ENCODE peak calls at places on chromosomes 7 and 10, in ten cellular contexts. R is activated T-helper 1 cell treated with anti-CD3 and anti-CD28 coated beads, Interleukin-2, amount 50 U/mL, for 16 hours; N is GM03348; U is SW480; O is Calu3; C is NCI-H345; F is NCI-H748 treated with DMSO at 0.1 percent for 48 hours; J is T-helper 1 cell; K is CD8-positive, alpha-beta memory T cell; G is BJ. M is an unnamed sample.

GRCh38 chr7:96899108-96899507 is 106.2 kb upstream of the DLX6 start:
- DNase-seq in R (no peak), N (no peak), U (no peak), O (no peak), C (no peak), F (peak; percentile 21), J (no peak), K (no peak), G (no peak), M (no peak)

GRCh38 chr7:143416565-143417149 is 8.0 kb upstream of the EPHA1 start:
- DNase-seq in R (no peak), N (peak; percentile 75), U (peak; percentile 46), O (peak; percentile 41), C (peak; percentile 62), F (peak; percentile 58), J (no peak), K (peak; percentile 56), G (no peak), M (no peak)

GRCh38 chr7:121313793-121314676 is 14.8 kb upstream of the WNT16 start:
- DNase-seq in R (no peak), N (peak; percentile 9), U (peak; percentile 64), O (no peak), C (peak; percentile 95), F (peak; percentile 91), J (no peak), K (no peak), G (peak; percentile 19), M (peak; percentile 32)

GRCh38 chr7:32206987-32207386 is 136.8 kb upstream of the PDE1C start:
- DNase-seq in R (no peak), N (peak; percentile 34), U (peak; percentile 29), O (peak; percentile 73), C (no peak), F (no peak), J (no peak), K (no peak), G (no peak), M (no peak)

GRCh38 chr7:100720645-100721504 is 607 bp downstream of the EPO start:
- DNase-seq in R (no peak), N (no peak), U (no peak), O (no peak), C (no peak), F (no peak), J (no peak), K (no peak), G (no peak), M (no peak)

GRCh38 chr7:59079-59825 is 133.1 kb upstream of the FAM20C start:
- DNase-seq in R (no peak), N (no peak), U (no peak), O (no peak), C (no peak), F (no peak), J (no peak), K (no peak), G (no peak), M (no peak)

GRCh38 chr10:123583639-123584418 is 82.3 kb upstream of the GPR26 start:
- DNase-seq in R (no peak), N (peak; percentile 94), U (peak; percentile 56), O (peak; percentile 77), C (peak; percentile 63), F (peak; percentile 33), J (no peak), K (no peak), G (peak; percentile 41), M (peak; percentile 83)

GRCh38 chr7:110898516-110898915 is 192.4 kb upstream of the LRRN3 start:
- DNase-seq in R (no peak), N (no peak), U (no peak), O (no peak), C (no peak), F (no peak), J (no peak), K (no peak), G (peak; percentile 16), M (no peak)

GRCh38 chr10:112262556-112262955 is 20.6 kb upstream of the TECTB start:
- DNase-seq in R (no peak), N (peak; percentile 31), U (no peak), O (no peak), C (no peak), F (no peak), J (no peak), K (no peak), G (no peak), M (no peak)

GRCh38 chr7:95246935-95247370 is 77.4 kb downstream of the PON1 start:
- DNase-seq in R (no peak), N (peak; percentile 60), U (peak; percentile 85), O (peak; percentile 43), C (peak; percentile 80), F (peak; percentile 94), J (no peak), K (peak; percentile 4), G (peak; percentile 6), M (peak; percentile 76)

GRCh38 chr7:18278306-18278705 is 217.2 kb upstream of the HDAC9 start:
- DNase-seq in R (no peak), N (no peak), U (no peak), O (no peak), C (no peak), F (no peak), J (no peak), K (no peak), G (no peak), M (no peak)

GRCh38 chr7:26326211-26326610 is 34.5 kb downstream of the SNX10 start:
- DNase-seq in R (no peak), N (no peak), U (no peak), O (no peak), C (no peak), F (no peak), J (no peak), K (no peak), G (no peak), M (no peak)

GRCh38 chr7:105581066-105581811 is at the start of gene EFCAB10:
- DNase-seq in R (peak; percentile 4), N (peak; percentile 79), U (peak; percentile 35), O (peak; percentile 78), C (peak; percentile 84), F (peak; percentile 85), J (peak; percentile 15), K (peak; percentile 15), G (no peak), M (peak; percentile 64)